ENCODE peak calls at places on chromosomes 12 and 14, in eight cellular contexts. One of them, this sample, is unnamed.

GRCh38 chr12:93533310-93533709 is 39.2 kb upstream of the SOCS2 start:
- DNase-seq in GM23248: no peak
- DNase-seq in GM12878: no peak
- DNase-seq in left lung: no peak
- DNase-seq in HCT116: no peak
- DNase-seq in substantia nigra: no peak
- DNase-seq in stomach: no peak
- DNase-seq in CD8-positive, alpha-beta T cell: no peak
- DNase-seq in this sample: no peak

GRCh38 chr12:6236641-6236940 is 36.4 kb downstream of the CD9 start:
- DNase-seq in HCT116: no peak
- DNase-seq in stomach: no peak
- DNase-seq in CD8-positive, alpha-beta T cell: no peak
- DNase-seq in GM23248: no peak
- DNase-seq in substantia nigra: no peak
- DNase-seq in left lung: no peak
- DNase-seq in GM12878: no peak
- DNase-seq in this sample: no peak

GRCh38 chr14:103728721-103729120 is 13.1 kb downstream of the ZFYVE21 start:
- DNase-seq in left lung: no peak
- DNase-seq in HCT116: no peak
- DNase-seq in GM23248: no peak
- DNase-seq in CD8-positive, alpha-beta T cell: no peak
- DNase-seq in substantia nigra: no peak
- DNase-seq in stomach: peak; percentile 69
- DNase-seq in GM12878: no peak
- DNase-seq in this sample: no peak

GRCh38 chr14:36976571-36977023 is 195.8 kb downstream of the SLC25A21 start:
- DNase-seq in stomach: peak; percentile 30
- DNase-seq in GM12878: no peak
- DNase-seq in left lung: no peak
- DNase-seq in GM23248: peak; percentile 75
- DNase-seq in HCT116: no peak
- DNase-seq in substantia nigra: no peak
- DNase-seq in CD8-positive, alpha-beta T cell: no peak
- DNase-seq in this sample: no peak

GRCh38 chr12:123601602-123602489 is at the start of gene DDX55:
- DNase-seq in HCT116: peak; percentile 64
- DNase-seq in CD8-positive, alpha-beta T cell: peak; percentile 89
- DNase-seq in GM23248: peak; percentile 94
- DNase-seq in left lung: peak; percentile 97
- DNase-seq in GM12878: peak; percentile 23
- DNase-seq in stomach: peak; percentile 87
- DNase-seq in substantia nigra: peak; percentile 74
- DNase-seq in this sample: peak; percentile 84

GRCh38 chr12:5392961-5393360 is 38.9 kb upstream of the NTF3 start:
- DNase-seq in GM12878: no peak
- DNase-seq in left lung: no peak
- DNase-seq in stomach: no peak
- DNase-seq in GM23248: no peak
- DNase-seq in HCT116: no peak
- DNase-seq in CD8-positive, alpha-beta T cell: no peak
- DNase-seq in substantia nigra: no peak
- DNase-seq in this sample: no peak

GRCh38 chr14:103847439-103847953 is at the start of gene PPP1R13B:
- DNase-seq in substantia nigra: peak; percentile 84
- DNase-seq in GM12878: peak; percentile 40
- DNase-seq in HCT116: peak; percentile 65
- DNase-seq in GM23248: peak; percentile 94
- DNase-seq in CD8-positive, alpha-beta T cell: peak; percentile 96
- DNase-seq in left lung: peak; percentile 95
- DNase-seq in stomach: peak; percentile 96
- DNase-seq in this sample: peak; percentile 91

GRCh38 chr12:52022841-52023181 is 16.1 kb downstream of the TAMALIN start:
- DNase-seq in HCT116: no peak
- DNase-seq in left lung: no peak
- DNase-seq in CD8-positive, alpha-beta T cell: no peak
- DNase-seq in GM23248: no peak
- DNase-seq in substantia nigra: no peak
- DNase-seq in GM12878: no peak
- DNase-seq in stomach: peak; percentile 40
- DNase-seq in this sample: no peak

GRCh38 chr12:53052419-53053222 is 2.8 kb downstream of the TNS2 start:
- DNase-seq in GM12878: no peak
- DNase-seq in substantia nigra: peak; percentile 80
- DNase-seq in left lung: peak; percentile 90
- DNase-seq in stomach: peak; percentile 92
- DNase-seq in CD8-positive, alpha-beta T cell: no peak
- DNase-seq in HCT116: no peak
- DNase-seq in GM23248: peak; percentile 90
- DNase-seq in this sample: peak; percentile 60

GRCh38 chr14:64955297-64955696 is 12.8 kb upstream of the GPX2 start:
- DNase-seq in CD8-positive, alpha-beta T cell: no peak
- DNase-seq in HCT116: no peak
- DNase-seq in substantia nigra: no peak
- DNase-seq in GM12878: no peak
- DNase-seq in left lung: no peak
- DNase-seq in stomach: peak; percentile 34
- DNase-seq in GM23248: no peak
- DNase-seq in this sample: no peak

GRCh38 chr12:98238513-98238912 is 276.9 kb upstream of the TMPO start:
- DNase-seq in GM12878: no peak
- DNase-seq in GM23248: peak; percentile 92
- DNase-seq in HCT116: no peak
- DNase-seq in substantia nigra: no peak
- DNase-seq in stomach: no peak
- DNase-seq in left lung: no peak
- DNase-seq in CD8-positive, alpha-beta T cell: no peak
- DNase-seq in this sample: no peak

GRCh38 chr12:47986832-47987231 is 17.4 kb downstream of the COL2A1 start:
- DNase-seq in CD8-positive, alpha-beta T cell: no peak
- DNase-seq in GM23248: no peak
- DNase-seq in stomach: no peak
- DNase-seq in GM12878: no peak
- DNase-seq in left lung: no peak
- DNase-seq in HCT116: no peak
- DNase-seq in substantia nigra: no peak
- DNase-seq in this sample: no peak

GRCh38 chr12:103965590-103966407 is at the start of gene TDG:
- DNase-seq in GM12878: peak; percentile 97
- DNase-seq in GM23248: peak; percentile 99
- DNase-seq in substantia nigra: peak; percentile 95
- DNase-seq in left lung: peak; percentile 99
- DNase-seq in HCT116: peak; percentile 98
- DNase-seq in CD8-positive, alpha-beta T cell: peak; percentile 95
- DNase-seq in stomach: peak; percentile 98
- DNase-seq in this sample: peak; percentile 96

GRCh38 chr12:49568442-49568776 is 467 bp upstream of the MCRS1 start:
- DNase-seq in GM23248: no peak
- DNase-seq in CD8-positive, alpha-beta T cell: no peak
- DNase-seq in substantia nigra: no peak
- DNase-seq in HCT116: no peak
- DNase-seq in GM12878: no peak
- DNase-seq in stomach: no peak
- DNase-seq in left lung: peak; percentile 50
- DNase-seq in this sample: no peak

GRCh38 chr14:22474730-22475351 is 114.2 kb downstream of the DAD1 start:
- DNase-seq in GM23248: peak; percentile 62
- DNase-seq in CD8-positive, alpha-beta T cell: no peak
- DNase-seq in stomach: no peak
- DNase-seq in HCT116: no peak
- DNase-seq in GM12878: no peak
- DNase-seq in left lung: no peak
- DNase-seq in substantia nigra: no peak
- DNase-seq in this sample: no peak

GRCh38 chr12:49564241-49565118 is 3.5 kb downstream of the MCRS1 start:
- DNase-seq in GM23248: no peak
- DNase-seq in substantia nigra: no peak
- DNase-seq in GM12878: no peak
- DNase-seq in CD8-positive, alpha-beta T cell: no peak
- DNase-seq in HCT116: no peak
- DNase-seq in left lung: peak; percentile 61
- DNase-seq in stomach: no peak
- DNase-seq in this sample: no peak

GRCh38 chr12:778615-779014 is 26.2 kb downstream of the WNK1 start:
- DNase-seq in CD8-positive, alpha-beta T cell: no peak
- DNase-seq in substantia nigra: no peak
- DNase-seq in GM23248: no peak
- DNase-seq in HCT116: no peak
- DNase-seq in left lung: no peak
- DNase-seq in stomach: no peak
- DNase-seq in GM12878: no peak
- DNase-seq in this sample: no peak

GRCh38 chr14:48247972-48248371 is 572.6 kb upstream of the MDGA2 start:
- DNase-seq in substantia nigra: no peak
- DNase-seq in GM23248: no peak
- DNase-seq in CD8-positive, alpha-beta T cell: no peak
- DNase-seq in stomach: no peak
- DNase-seq in left lung: no peak
- DNase-seq in GM12878: no peak
- DNase-seq in HCT116: no peak
- DNase-seq in this sample: no peak

GRCh38 chr12:106139422-106140141 is 828 bp upstream of the NUAK1 start:
- DNase-seq in GM23248: peak; percentile 91
- DNase-seq in stomach: peak; percentile 79
- DNase-seq in left lung: peak; percentile 89
- DNase-seq in substantia nigra: peak; percentile 35
- DNase-seq in GM12878: no peak
- DNase-seq in CD8-positive, alpha-beta T cell: peak; percentile 16
- DNase-seq in HCT116: peak; percentile 56
- DNase-seq in this sample: peak; percentile 47

GRCh38 chr12:131799828-131800593 is 28.2 kb upstream of the MMP17 start:
- DNase-seq in GM12878: no peak
- DNase-seq in HCT116: no peak
- DNase-seq in left lung: peak; percentile 76
- DNase-seq in substantia nigra: no peak
- DNase-seq in CD8-positive, alpha-beta T cell: no peak
- DNase-seq in stomach: no peak
- DNase-seq in GM23248: no peak
- DNase-seq in this sample: no peak

GRCh38 chr12:64616221-64616620 is 5.9 kb downstream of the RASSF3 start:
- DNase-seq in stomach: no peak
- DNase-seq in HCT116: no peak
- DNase-seq in GM23248: peak; percentile 31
- DNase-seq in GM12878: no peak
- DNase-seq in substantia nigra: no peak
- DNase-seq in CD8-positive, alpha-beta T cell: no peak
- DNase-seq in left lung: no peak
- DNase-seq in this sample: no peak
- H3K27ac ChIP-seq in stomach: peak overlapping the region; percentile 30
- H3K27ac ChIP-seq in HCT116: no peak overlapping the region
- H3K27ac ChIP-seq in GM23248: no peak overlapping the region
- H3K27ac ChIP-seq in GM12878: peak overlapping the region; percentile 67
- H3K27ac ChIP-seq in substantia nigra: no peak overlapping the region
- H3K27ac ChIP-seq in CD8-positive, alpha-beta T cell: no peak overlapping the region
- H3K27ac ChIP-seq in left lung: peak overlapping the region; percentile 46
- H3K27ac ChIP-seq in this sample: no peak overlapping the region

GRCh38 chr14:91143862-91144261 is 30.0 kb downstream of the DGLUCY start:
- DNase-seq in GM12878: no peak
- DNase-seq in CD8-positive, alpha-beta T cell: no peak
- DNase-seq in stomach: peak; percentile 58
- DNase-seq in HCT116: no peak
- DNase-seq in left lung: no peak
- DNase-seq in substantia nigra: no peak
- DNase-seq in GM23248: no peak
- DNase-seq in this sample: no peak

GRCh38 chr14:91138511-91139359 is 24.9 kb downstream of the DGLUCY start:
- DNase-seq in GM12878: no peak
- DNase-seq in GM23248: peak; percentile 48
- DNase-seq in stomach: no peak
- DNase-seq in CD8-positive, alpha-beta T cell: peak; percentile 41
- DNase-seq in substantia nigra: no peak
- DNase-seq in left lung: no peak
- DNase-seq in HCT116: no peak
- DNase-seq in this sample: no peak

GRCh38 chr14:91142214-91142668 is 28.4 kb downstream of the DGLUCY start:
- DNase-seq in CD8-positive, alpha-beta T cell: no peak
- DNase-seq in substantia nigra: no peak
- DNase-seq in GM12878: peak; percentile 80
- DNase-seq in GM23248: no peak
- DNase-seq in stomach: no peak
- DNase-seq in HCT116: no peak
- DNase-seq in left lung: no peak
- DNase-seq in this sample: no peak

GRCh38 chr14:91139776-91140175 is 25.9 kb downstream of the DGLUCY start:
- DNase-seq in GM12878: no peak
- DNase-seq in left lung: no peak
- DNase-seq in GM23248: no peak
- DNase-seq in CD8-positive, alpha-beta T cell: no peak
- DNase-seq in HCT116: no peak
- DNase-seq in stomach: no peak
- DNase-seq in substantia nigra: no peak
- DNase-seq in this sample: no peak

GRCh38 chr14:91140672-91141071 is 26.8 kb downstream of the DGLUCY start:
- DNase-seq in GM12878: no peak
- DNase-seq in left lung: no peak
- DNase-seq in GM23248: peak; percentile 32
- DNase-seq in substantia nigra: no peak
- DNase-seq in CD8-positive, alpha-beta T cell: no peak
- DNase-seq in stomach: peak; percentile 45
- DNase-seq in HCT116: peak; percentile 41
- DNase-seq in this sample: no peak
- H3K27ac ChIP-seq in GM12878: no peak overlapping the region
- H3K27ac ChIP-seq in left lung: peak overlapping the region; percentile 1
- H3K27ac ChIP-seq in GM23248: no peak overlapping the region
- H3K27ac ChIP-seq in substantia nigra: no peak overlapping the region
- H3K27ac ChIP-seq in CD8-positive, alpha-beta T cell: no peak overlapping the region
- H3K27ac ChIP-seq in stomach: no peak overlapping the region
- H3K27ac ChIP-seq in HCT116: no peak overlapping the region
- H3K27ac ChIP-seq in this sample: no peak overlapping the region

DNA sequence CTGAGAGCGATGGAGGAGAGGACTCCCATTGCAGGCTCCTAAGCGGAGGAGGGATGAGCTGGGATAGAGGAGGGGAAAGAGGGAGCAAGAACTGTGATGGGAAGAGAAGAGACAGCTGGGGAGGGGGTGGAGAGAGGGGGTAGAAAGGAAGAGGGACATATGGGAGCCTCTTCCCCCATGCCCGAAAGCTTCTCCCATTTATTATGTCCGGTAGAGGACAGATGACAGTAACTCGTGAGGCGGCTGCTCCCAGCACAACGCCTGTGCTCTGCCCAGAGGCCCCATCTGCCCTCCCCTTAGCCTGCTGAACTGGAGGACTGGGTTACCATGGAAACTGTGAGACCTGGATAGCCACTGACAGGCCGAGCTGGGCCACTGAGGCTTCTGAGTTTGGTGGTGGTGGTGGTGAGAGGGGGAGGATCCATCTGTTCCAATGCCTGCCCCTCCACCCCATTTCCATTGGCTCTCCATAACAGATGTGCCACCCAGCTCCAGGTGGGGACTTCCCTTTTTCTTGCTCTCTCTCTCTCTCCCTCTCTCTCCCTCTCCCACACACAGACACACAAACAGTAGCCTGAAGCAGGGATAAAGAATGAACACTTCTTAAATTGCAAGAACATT is 8.3 kb downstream of the CPNE6 start:
- DNase-seq in GM23248: no peak
- DNase-seq in stomach: no peak
- DNase-seq in substantia nigra: no peak
- DNase-seq in GM12878: no peak
- DNase-seq in HCT116: no peak
- DNase-seq in left lung: peak; percentile 31
- DNase-seq in CD8-positive, alpha-beta T cell: no peak
- DNase-seq in this sample: no peak
- H3K27ac ChIP-seq in GM23248: no peak overlapping the region
- H3K27ac ChIP-seq in stomach: no peak overlapping the region
- H3K27ac ChIP-seq in substantia nigra: no peak overlapping the region
- H3K27ac ChIP-seq in GM12878: no peak overlapping the region
- H3K27ac ChIP-seq in HCT116: no peak overlapping the region
- H3K27ac ChIP-seq in left lung: no peak overlapping the region
- H3K27ac ChIP-seq in CD8-positive, alpha-beta T cell: no peak overlapping the region
- H3K27ac ChIP-seq in this sample: no peak overlapping the region

GRCh38 chr14:54711812-54712211 is 144.9 kb downstream of the SAMD4A start:
- DNase-seq in GM12878: no peak
- DNase-seq in stomach: no peak
- DNase-seq in HCT116: no peak
- DNase-seq in GM23248: no peak
- DNase-seq in CD8-positive, alpha-beta T cell: no peak
- DNase-seq in left lung: no peak
- DNase-seq in substantia nigra: no peak
- DNase-seq in this sample: no peak
- H3K27ac ChIP-seq in GM12878: peak overlapping the region; percentile 10
- H3K27ac ChIP-seq in stomach: peak overlapping the region; percentile 56
- H3K27ac ChIP-seq in HCT116: no peak overlapping the region
- H3K27ac ChIP-seq in GM23248: peak overlapping the region; percentile 68
- H3K27ac ChIP-seq in CD8-positive, alpha-beta T cell: no peak overlapping the region
- H3K27ac ChIP-seq in left lung: peak overlapping the region; percentile 34
- H3K27ac ChIP-seq in substantia nigra: peak overlapping the region; percentile 20
- H3K27ac ChIP-seq in this sample: peak overlapping the region; percentile 55